ENCODE peak calls at places on chromosomes 7 and 10, in four cellular contexts. C is aorta; U is keratinocyte; Q is CD8-positive, alpha-beta T cell. T is an unnamed sample. For H3K9me3, the result is how much of the 10 kb centered on the place peaks cover.

GRCh38 chr10:22229756-22230330 is 12.0 kb upstream of the EBLN1 start:
- DNase-seq in C (no peak), U (no peak), Q (no peak), T (no peak)

GRCh38 chr10:3848768-3849643 is 64.0 kb upstream of the KLF6 start:
- DNase-seq in C (no peak), U (no peak), Q (no peak), T (no peak)

GRCh38 chr7:55130554-55131198 is 111.9 kb downstream of the EGFR start:
- DNase-seq in C (peak), U (no peak), Q (no peak), T (no peak)

GRCh38 chr10:132248455-132249231 is 59.1 kb downstream of the STK32C start:
- DNase-seq in C (no peak), U (no peak), Q (no peak), T (peak)

GRCh38 chr10:64201936-64202335 is 680.7 kb downstream of the REEP3 start:
- DNase-seq in C (no peak), U (no peak), Q (no peak), T (no peak)

GRCh38 chr7:47285860-47286491 is 295.9 kb downstream of the TNS3 start:
- DNase-seq in C (no peak), U (no peak), Q (no peak), T (no peak)

GRCh38 chr7:5426226-5426475 is 2.5 kb upstream of the TNRC18 start:
- DNase-seq in C (no peak), U (no peak), Q (no peak), T (no peak)

GRCh38 chr7:1724118-1724910 is 54.2 kb downstream of the ELFN1 start:
- DNase-seq in C (no peak), U (no peak), Q (no peak), T (no peak)

GRCh38 chr7:99375070-99375807 is 709 bp downstream of the ARPC1B start:
- DNase-seq in C (peak), U (no peak), Q (peak), T (peak)

GRCh38 chr7:79434867-79435266 is 18.6 kb downstream of the MAGI2 start:
- DNase-seq in C (no peak), U (no peak), Q (no peak), T (no peak)

GRCh38 chr7:88363869-88364268 is 57.2 kb upstream of the STEAP4 start:
- DNase-seq in C (no peak), U (no peak), Q (no peak), T (no peak)

GRCh38 chr10:77939561-77940001 is 13.0 kb upstream of the DLG5 start:
- DNase-seq in C (no peak), U (no peak), Q (no peak), T (no peak)

GRCh38 chr7:118777308-118777707 is 552.8 kb downstream of the ANKRD7 start:
- DNase-seq in C (no peak), U (no peak), Q (no peak), T (no peak)

GRCh38 chr7:158351481-158351880 is 236.1 kb downstream of the PTPRN2 start:
- DNase-seq in C (no peak), U (no peak), Q (peak), T (no peak)

GRCh38 chr7:158353606-158354570 is 233.7 kb downstream of the PTPRN2 start:
- DNase-seq in C (no peak), U (no peak), Q (peak), T (no peak)

GRCh38 chr7:158348446-158348845 is 239.2 kb downstream of the PTPRN2 start:
- DNase-seq in C (no peak), U (no peak), Q (peak), T (no peak)

GRCh38 chr7:158350166-158350900 is 237.3 kb downstream of the PTPRN2 start:
- DNase-seq in C (no peak), U (no peak), Q (peak), T (no peak)

GRCh38 chr7:158351051-158351450 is 236.6 kb downstream of the PTPRN2 start:
- DNase-seq in C (no peak), U (no peak), Q (peak), T (no peak)
- H3K9me3 ChIP-seq in C (under half), U (under half), Q (under half), T (under half)

GRCh38 chr7:57344957-57345356 is 105.0 kb upstream of the ZNF716 start:
- DNase-seq in C (no peak), U (no peak), Q (no peak), T (no peak)

GRCh38 chr7:57343901-57344622 is 105.9 kb upstream of the ZNF716 start:
- DNase-seq in C (no peak), U (no peak), Q (no peak), T (no peak)

GRCh38 chr7:57348646-57349269 is 101.2 kb upstream of the ZNF716 start:
- DNase-seq in C (no peak), U (no peak), Q (no peak), T (no peak)

GRCh38 chr7:57339198-57339944 is 110.6 kb upstream of the ZNF716 start:
- DNase-seq in C (no peak), U (no peak), Q (no peak), T (no peak)

GRCh38 chr7:57342954-57343353 is 107.0 kb upstream of the ZNF716 start:
- DNase-seq in C (no peak), U (no peak), Q (no peak), T (no peak)
- H3K9me3 ChIP-seq in C (under half), U (under half), Q (under half), T (under half)

DNA sequence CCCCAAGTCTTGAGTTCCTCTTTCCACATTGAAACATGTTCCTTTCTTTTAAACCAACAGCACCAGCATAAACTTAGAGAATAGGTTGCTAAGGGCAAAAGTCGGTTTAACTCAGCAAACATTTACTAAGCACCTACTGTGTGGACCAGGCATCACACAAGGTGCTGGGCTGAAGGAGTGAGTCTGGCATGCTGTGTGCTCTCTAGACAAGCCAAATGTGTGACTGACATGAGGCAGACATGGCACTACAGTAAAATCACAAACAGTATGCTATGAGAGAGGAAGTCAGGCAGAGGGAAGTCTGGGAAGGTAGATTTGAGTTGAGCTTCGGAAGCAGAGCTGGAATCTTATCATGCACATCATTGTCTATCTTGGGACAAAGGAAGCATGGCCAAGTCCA is 10.9 kb upstream of the RASSF4 start:
- DNase-seq in C (no peak), U (no peak), Q (peak), T (no peak)
- H3K9me3 ChIP-seq in C (under half), U (under half), Q (under half), T (under half)

DNA sequence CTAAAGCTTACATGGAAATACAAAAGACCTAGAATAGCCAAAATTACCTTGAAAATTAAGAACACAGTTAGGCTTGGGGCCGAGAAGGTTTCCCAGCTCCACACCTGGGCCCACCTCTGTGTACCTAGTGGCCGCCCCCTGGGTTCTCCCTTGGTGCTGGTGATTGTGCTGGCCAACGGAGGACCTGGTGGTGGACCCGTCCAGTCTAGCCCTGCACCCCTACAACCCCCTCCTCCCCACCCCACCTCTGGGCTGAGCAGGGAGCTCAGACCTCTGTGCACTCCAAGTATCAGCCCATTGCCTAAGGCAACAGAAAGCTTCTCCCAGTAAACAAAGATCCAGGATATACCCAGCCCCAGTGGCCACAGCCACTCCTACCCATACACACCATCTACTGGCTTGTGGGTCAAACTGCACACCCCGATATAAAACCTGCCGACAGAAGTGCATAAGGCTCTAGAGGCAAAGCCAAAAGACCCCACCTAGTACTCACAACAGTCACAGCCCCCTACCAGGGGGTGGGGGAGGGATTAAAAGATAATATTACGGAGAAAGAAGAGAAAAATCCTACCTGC is 105.0 kb upstream of the DIP2C start:
- DNase-seq in C (no peak), U (no peak), Q (no peak), T (no peak)
- H3K9me3 ChIP-seq in C (under half), U (under half), Q (under half), T (under half)

DNA sequence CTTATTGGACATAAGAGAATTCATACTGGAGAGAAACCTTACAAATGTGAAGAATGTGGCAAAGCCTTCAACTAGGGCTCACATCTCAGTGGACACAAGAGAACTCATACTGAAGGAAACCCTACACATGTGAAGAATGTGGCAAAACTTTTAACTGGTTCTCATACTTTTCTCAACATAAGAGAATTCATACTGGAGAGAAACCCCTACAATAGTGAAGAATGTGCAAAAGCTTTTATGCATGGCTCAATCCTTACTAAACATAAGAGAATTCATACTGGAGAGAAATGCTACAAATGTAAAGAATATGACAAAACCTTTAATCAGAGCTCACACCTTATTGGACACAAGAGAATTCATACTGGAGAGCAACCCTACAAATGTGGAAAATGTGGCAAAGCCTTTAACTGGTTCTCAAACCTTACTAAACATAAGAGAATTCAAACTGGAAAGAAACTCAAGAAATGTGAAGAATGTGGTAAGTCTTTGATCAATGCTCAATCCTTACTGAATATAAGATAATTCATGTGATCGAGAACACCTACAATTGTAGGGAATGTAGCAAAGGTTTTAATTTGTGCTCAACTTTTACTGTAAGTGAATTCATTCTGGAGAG is 121.8 kb upstream of the ZNF722 start:
- DNase-seq in C (no peak), U (no peak), Q (no peak), T (no peak)
- H3K9me3 ChIP-seq in C (under half), U (under half), Q (under half), T (under half)

T was measured in T-helper 17 cell.